ENCODE peak calls at places on chromosomes 1 and 21, in five cellular contexts. W is prostate gland, L is ovary, X is body of pancreas, Z is A549. H is an unnamed sample.

GRCh38 chr1:23958810-23959460 is 693 bp upstream of the PNRC2 start:
- DNase-seq in W (peak; percentile 72), X (peak; percentile 93), Z (peak; percentile 53), L (no peak), H (peak; percentile 97)

GRCh38 chr1:24364975-24365678 is 46.0 kb downstream of the GRHL3 start:
- DNase-seq in Z (peak; percentile 85), L (no peak), X (peak; percentile 7), W (no peak), H (no peak)

GRCh38 chr1:184386271-184387068 is at the start of gene C1orf21:
- DNase-seq in W (peak; percentile 93), X (peak; percentile 92), L (peak; percentile 92), Z (peak; percentile 66), H (peak; percentile 97)

GRCh38 chr1:56142301-56142700 is 437.1 kb downstream of the PLPP3 start:
- DNase-seq in Z (no peak), W (no peak), X (no peak), L (no peak), H (no peak)

GRCh38 chr1:224427346-224427745 is 7.3 kb downstream of the WDR26 start:
- DNase-seq in Z (no peak), X (no peak), L (no peak), W (no peak), H (no peak)

GRCh38 chr1:147466543-147466942 is 74.8 kb upstream of the BCL9 start:
- DNase-seq in X (no peak), Z (no peak), L (no peak), W (no peak), H (no peak)

GRCh38 chr1:223003549-223003948 is 139.5 kb downstream of the TLR5 start:
- DNase-seq in W (no peak), Z (no peak), X (no peak), L (no peak), H (no peak)

GRCh38 chr1:240820816-240821215 is 208.9 kb upstream of the GREM2 start:
- DNase-seq in W (no peak), L (no peak), X (no peak), Z (no peak), H (no peak)

GRCh38 chr1:34907487-34908090 is 21.9 kb downstream of the DLGAP3 start:
- DNase-seq in L (no peak), Z (no peak), X (no peak), W (no peak), H (no peak)

DNA sequence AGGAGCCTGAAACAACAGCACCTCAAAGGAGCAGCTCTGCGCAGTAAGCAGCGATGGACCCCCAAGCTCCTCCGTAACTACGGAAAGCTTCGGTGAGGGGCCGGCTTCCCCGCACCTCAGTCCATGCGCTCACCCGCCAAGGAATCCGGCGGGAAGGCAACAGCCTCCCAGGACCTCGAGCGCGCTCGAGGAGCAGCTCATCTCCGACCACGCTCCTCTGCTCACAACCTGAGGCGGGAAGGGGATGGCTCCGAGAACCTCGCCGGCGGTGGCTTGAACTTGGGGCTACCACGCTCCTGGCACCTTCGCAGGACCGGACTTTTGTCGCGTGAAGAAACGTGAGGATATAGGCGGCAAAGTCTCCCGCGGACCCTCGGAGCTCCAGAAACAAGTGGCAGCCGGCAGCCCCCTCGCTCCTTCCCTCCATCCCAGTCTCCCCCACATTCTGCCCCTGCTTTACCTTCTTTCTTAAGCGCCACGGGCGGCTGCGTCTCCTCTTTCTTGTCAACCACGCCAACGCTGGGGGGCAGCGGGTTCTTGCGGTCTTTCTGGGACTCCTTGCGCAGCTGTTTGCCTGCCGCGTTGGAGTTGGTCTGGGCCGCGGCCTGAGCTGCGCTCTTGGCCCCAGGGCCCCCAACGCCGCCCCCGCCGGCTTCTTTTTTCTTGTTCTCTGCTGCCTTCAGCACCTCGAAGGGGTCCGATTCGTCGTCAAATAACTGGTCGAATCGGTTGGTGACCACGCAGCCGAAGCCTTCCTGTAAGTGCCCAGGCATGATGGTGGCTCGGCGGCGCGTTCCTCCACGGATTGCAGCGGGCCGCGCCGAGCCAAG is 459 bp downstream of the SERBP1 start:
- DNase-seq in X (peak; percentile 23), Z (no peak), L (peak; percentile 53), W (peak; percentile 5), H (peak; percentile 30)
- TF ChIP-seq POLR2A in X (peak; percentile 9), Z (peak; percentile 31), L (no peak), W (no peak), H (no peak)

DNA sequence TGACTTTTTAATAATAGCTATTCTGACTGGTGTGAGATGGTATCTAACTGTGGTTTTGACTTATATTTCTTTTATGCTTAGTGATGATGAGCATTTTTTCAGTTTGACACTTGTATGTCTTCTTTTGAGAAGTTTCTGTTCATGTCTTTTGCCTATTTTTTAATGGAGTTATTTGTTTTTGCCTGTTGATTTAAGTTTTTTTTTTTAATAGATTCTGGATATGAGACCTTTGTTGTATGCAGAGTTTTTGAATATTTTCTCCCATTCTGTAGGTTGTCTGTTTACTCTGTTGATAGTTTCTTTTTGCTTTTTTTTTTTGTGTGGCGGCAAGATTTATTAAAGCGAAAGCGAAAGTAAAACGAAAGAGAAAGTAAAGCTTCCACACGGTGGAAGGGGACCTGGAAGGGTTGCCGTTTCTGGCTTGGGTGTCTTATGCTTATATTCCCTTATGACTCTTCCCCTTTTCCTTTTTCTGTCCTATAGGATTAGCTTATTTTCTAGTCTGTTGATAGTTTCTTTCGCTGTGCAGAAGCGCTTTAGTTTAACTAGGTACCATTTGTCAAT is 67.6 kb downstream of the TBX19 start:
- DNase-seq in Z (no peak), L (no peak), X (no peak), W (no peak), H (no peak)
- H3K4me3 ChIP-seq in Z (peak overlapping the region; percentile 43), L (peak overlapping the region; percentile 35), X (peak overlapping the region; percentile 22), W (peak overlapping the region; percentile 7), H (no peak overlapping the region)

GRCh38 chr1:2372551-2373490 is 18.5 kb downstream of the MORN1 start:
- DNase-seq in L (no peak), Z (no peak), X (no peak), W (no peak), H (no peak)
- TF ChIP-seq POLR2A in L (no peak), Z (no peak), X (no peak), W (no peak), H (no peak)

DNA sequence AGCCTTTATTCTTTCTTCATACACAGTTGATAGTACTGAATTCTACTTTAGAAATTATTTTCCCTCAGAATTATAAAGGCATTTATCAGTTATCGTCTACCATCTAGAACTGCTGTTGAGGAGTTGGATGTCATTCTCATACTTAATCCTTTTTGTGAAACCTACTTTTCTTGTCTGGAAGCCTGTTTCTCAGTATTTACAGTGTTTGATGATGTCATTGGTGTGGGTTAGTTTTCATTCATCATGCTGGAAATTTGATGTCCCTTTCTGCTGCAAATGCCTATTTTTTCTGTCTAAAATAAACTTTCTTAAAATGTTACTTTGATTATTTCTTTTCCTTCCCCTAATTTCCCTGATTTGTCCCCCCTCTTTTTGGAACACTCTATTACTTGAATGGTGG is 22.8 kb upstream of the ZNF281 start:
- DNase-seq in W (no peak), Z (no peak), X (no peak), L (no peak), H (no peak)
- H3K4me3 ChIP-seq in W (no peak overlapping the region), Z (no peak overlapping the region), X (no peak overlapping the region), L (no peak overlapping the region), H (no peak overlapping the region)

GRCh38 chr21:38258803-38259485 is 2.2 kb downstream of the KCNJ15 start:
- DNase-seq in L (no peak), Z (peak; percentile 17), W (no peak), X (no peak), H (no peak)
- TF ChIP-seq POLR2A in L (no peak), Z (no peak), W (no peak), X (no peak), H (no peak)

DNA sequence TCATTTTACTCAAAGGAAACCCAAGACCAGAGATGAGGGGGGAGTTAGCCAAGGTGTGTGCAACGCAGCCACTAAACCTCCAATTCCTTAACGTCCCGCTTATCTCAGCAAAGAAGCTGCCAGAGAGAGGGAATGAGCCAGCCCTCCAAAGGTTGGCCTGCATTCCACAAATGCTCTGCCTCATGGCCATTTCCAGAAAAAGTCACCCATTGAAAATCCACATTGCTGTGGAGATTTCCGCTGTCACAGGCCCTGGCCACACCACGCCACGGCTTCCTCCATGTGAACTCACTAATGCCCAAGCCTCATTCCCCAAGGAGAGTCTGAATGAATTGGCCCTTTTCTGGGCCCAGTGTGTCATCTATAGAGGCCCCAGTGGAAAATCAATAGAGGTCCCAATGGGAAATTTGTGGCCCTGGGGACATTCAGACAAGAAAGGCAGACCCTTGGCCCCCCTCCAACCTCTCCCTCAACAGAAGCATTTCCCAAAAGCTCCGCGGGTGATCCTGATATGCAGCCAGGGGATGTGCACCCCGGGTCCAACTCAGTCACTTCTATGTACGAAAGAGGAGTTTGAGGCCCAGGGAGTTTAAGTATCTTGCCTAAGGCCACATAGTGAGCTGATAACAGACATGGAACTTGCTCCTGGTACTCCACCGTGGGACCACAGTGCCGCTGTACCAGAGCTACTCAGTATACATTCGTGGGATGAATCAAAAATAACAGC is 8.8 kb downstream of the EPHA2 start:
- DNase-seq in X (peak; percentile 44), W (no peak), L (no peak), Z (no peak), H (no peak)
- H3K4me3 ChIP-seq in X (no peak overlapping the region), W (no peak overlapping the region), L (no peak overlapping the region), Z (peak overlapping the region; percentile 36), H (no peak overlapping the region)

H was measured in lower leg skin.